ENCODE peak calls at places on chromosomes 2 and 18, in six cellular contexts. K is lower lobe of right lung, W is MM.1S, T is ovary, H is kidney, G is endodermal cell. R is an unnamed sample. For H3K4me1, the result is how much of the 10 kb centered on the place peaks cover.

GRCh38 chr2:200367155-200367554 is 60.7 kb downstream of the SPATS2L start:
- DNase-seq in K (no peak), W (no peak), T (no peak), H (peak), G (no peak), R (no peak)

GRCh38 chr18:64981915-64982314 is 768.9 kb upstream of the CDH7 start:
- DNase-seq in K (no peak), W (no peak), T (no peak), H (no peak), G (no peak), R (no peak)

GRCh38 chr2:140747665-140748064 is 1383.2 kb downstream of the LRP1B start:
- DNase-seq in K (no peak), W (no peak), T (no peak), H (no peak), G (no peak), R (no peak)

GRCh38 chr18:76824136-76824676 is 1.8 kb downstream of the ZNF236 start:
- DNase-seq in K (no peak), W (no peak), T (no peak), H (no peak), G (no peak), R (no peak)

GRCh38 chr2:209768557-209768956 is 3.1 kb upstream of the UNC80 start:
- DNase-seq in K (no peak), W (no peak), T (no peak), H (no peak), G (no peak), R (no peak)

GRCh38 chr2:145601306-145601925 is 1081.5 kb upstream of the ZEB2 start:
- DNase-seq in K (no peak), W (no peak), T (no peak), H (no peak), G (no peak), R (no peak)

GRCh38 chr2:147937744-147938349 is 82.7 kb downstream of the ORC4 start:
- DNase-seq in K (no peak), W (peak), T (no peak), H (no peak), G (no peak), R (peak)

GRCh38 chr2:28155627-28156026 is 237.0 kb upstream of the FOSL2 start:
- DNase-seq in K (no peak), W (no peak), T (no peak), H (no peak), G (peak), R (no peak)

GRCh38 chr2:150872919-150873772 is 385.7 kb upstream of the RND3 start:
- DNase-seq in K (no peak), W (no peak), T (no peak), H (no peak), G (peak), R (no peak)

GRCh38 chr2:38997784-38998183 is 108.1 kb downstream of the ARHGEF33 start:
- DNase-seq in K (no peak), W (no peak), T (no peak), H (no peak), G (no peak), R (no peak)

GRCh38 chr18:70420151-70420898 is 131.5 kb downstream of the SOCS6 start:
- DNase-seq in K (no peak), W (no peak), T (no peak), H (no peak), G (no peak), R (no peak)

GRCh38 chr2:212428685-212429480 is 109.7 kb downstream of the ERBB4 start:
- DNase-seq in K (no peak), W (no peak), T (no peak), H (no peak), G (no peak), R (no peak)

GRCh38 chr18:74310411-74310810 is 5.2 kb upstream of the C18orf63 start:
- DNase-seq in K (no peak), W (no peak), T (no peak), H (no peak), G (no peak), R (peak)

GRCh38 chr2:60992985-60993392 is 24.5 kb upstream of the PEX13 start:
- DNase-seq in K (no peak), W (peak), T (no peak), H (peak), G (no peak), R (peak)

GRCh38 chr18:24187049-24187448 is 48.2 kb downstream of the CABYR start:
- DNase-seq in K (no peak), W (peak), T (no peak), H (no peak), G (no peak), R (no peak)

DNA sequence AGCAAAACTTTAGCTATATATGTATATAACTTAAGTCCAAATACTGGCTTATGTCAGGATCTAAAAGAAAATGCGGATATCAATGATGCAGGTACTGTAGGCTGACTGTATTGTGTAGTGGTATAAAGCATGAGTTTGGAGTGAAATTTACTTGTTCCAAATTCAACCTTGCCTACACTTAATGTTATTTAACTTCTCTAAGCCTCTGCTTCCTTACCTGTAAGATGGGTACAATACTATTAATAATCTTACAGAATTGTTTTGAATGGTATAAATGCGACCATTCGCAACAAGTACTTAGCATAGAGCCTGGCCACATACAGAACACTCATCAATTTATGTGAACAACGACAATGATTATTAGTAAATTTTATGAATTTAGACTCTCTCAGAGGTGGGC is 62.4 kb downstream of the SPRED2 start:
- DNase-seq in K (no peak), W (no peak), T (no peak), H (no peak), G (no peak), R (no peak)
- H3K4me1 ChIP-seq in K (half or more), W (half or more), T (under half), H (under half), G (under half), R (under half)

GRCh38 chr2:5453224-5453623 is 239.0 kb upstream of the SOX11 start:
- DNase-seq in K (no peak), W (no peak), T (no peak), H (no peak), G (peak), R (no peak)
- H3K27ac ChIP-seq in K (no peak), W (no peak), T (no peak), H (no peak), G (peak), R (no peak)

DNA sequence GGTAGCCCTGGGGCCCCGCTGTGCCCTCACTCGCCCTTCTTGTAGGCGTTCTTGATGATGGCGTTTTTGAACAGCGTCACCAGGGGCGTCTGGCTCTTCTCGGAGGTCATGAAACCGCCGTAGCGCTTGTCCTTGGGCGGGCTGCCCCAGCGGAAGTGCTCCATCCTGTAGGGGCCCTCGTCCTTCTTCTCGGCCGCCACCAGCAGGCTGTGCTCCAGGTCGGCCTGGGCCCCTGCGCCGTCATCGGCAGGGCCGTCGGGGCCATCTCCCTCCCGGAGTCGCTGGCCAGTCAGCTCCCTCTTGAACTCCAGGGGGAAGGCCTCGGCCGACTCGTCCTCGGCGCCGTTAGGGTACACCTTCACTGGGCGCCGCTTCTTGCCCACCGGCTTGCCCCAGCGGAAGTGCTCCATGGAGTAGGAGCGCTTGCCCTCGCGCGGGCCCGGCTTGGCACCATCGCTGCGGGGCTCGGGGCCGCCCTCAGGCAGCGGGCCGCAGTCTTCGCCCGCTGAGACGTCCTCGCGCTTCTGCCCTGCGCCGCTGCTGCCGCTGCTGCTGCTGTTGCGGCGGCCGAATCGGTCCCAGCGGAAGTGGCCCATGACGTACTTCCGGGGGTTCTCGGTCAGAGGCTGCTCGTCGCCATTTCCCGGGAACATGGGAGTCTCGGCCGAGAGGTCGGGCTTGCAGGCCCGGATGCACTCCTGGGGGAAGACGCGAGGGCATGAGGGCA is 7.2 kb downstream of the POMC start:
- DNase-seq in K (peak), W (peak), T (peak), H (peak), G (peak), R (peak)
- H3K4me3 ChIP-seq in K (peak), W (peak), T (peak), H (peak), G (no peak), R (no peak)

GRCh38 chr2:127411609-127412370 is 6.4 kb upstream of the PROC start:
- DNase-seq in K (no peak), W (no peak), T (no peak), H (no peak), G (no peak), R (no peak)
- H3K4me1 ChIP-seq in K (half or more), W (under half), T (under half), H (under half), G (under half), R (under half)

R was measured in CD4-positive, alpha-beta memory T cell.